ENCODE peak calls at places on chromosomes 3 and 15, in nine cellular contexts. S is MV-4-11; R is tibial artery; I is left kidney; A is thoracic aorta; W is fibroblast of the conjunctiva; N is AML-193; B is NK-92 treated with Interleukin-12 subunit alpha and Interleukin-12 subunit beta, amount 100 ng/mL, for 24 hours; T is left colon. Y is an unnamed sample.

GRCh38 chr3:107954845-107955244 is 136.0 kb downstream of the CD47 start:
- DNase-seq in T (no peak), N (no peak), R (no peak), A (no peak), I (no peak), W (no peak), S (peak), B (peak), Y (no peak)

GRCh38 chr15:45921978-45922377 is 287.1 kb downstream of the SQOR start:
- DNase-seq in I (no peak), T (no peak), R (no peak), N (no peak), W (no peak), S (no peak), B (no peak), A (no peak), Y (no peak)

GRCh38 chr3:107464037-107464436 is 58.7 kb upstream of the BBX start:
- DNase-seq in S (no peak), A (no peak), R (no peak), B (no peak), T (no peak), N (no peak), I (no peak), W (no peak), Y (no peak)

GRCh38 chr3:122563717-122564025 is 429 bp downstream of the PARP9 start:
- DNase-seq in T (no peak), W (no peak), B (no peak), N (peak), I (peak), S (no peak), R (no peak), A (no peak), Y (no peak)

GRCh38 chr3:62226601-62227339 is 146.6 kb downstream of the FEZF2 start:
- DNase-seq in S (no peak), W (no peak), I (no peak), T (no peak), N (no peak), R (no peak), A (no peak), B (no peak), Y (no peak)

GRCh38 chr15:29888651-29889050 is 66.4 kb upstream of the TJP1 start:
- DNase-seq in R (no peak), A (no peak), B (no peak), S (no peak), T (no peak), W (no peak), I (peak), N (no peak), Y (peak)

GRCh38 chr3:194976813-194977322 is 291.2 kb downstream of the FAM43A start:
- DNase-seq in A (no peak), S (no peak), N (no peak), I (no peak), B (no peak), W (no peak), T (no peak), R (no peak), Y (no peak)

GRCh38 chr3:58518304-58518789 is 18.6 kb downstream of the ACOX2 start:
- DNase-seq in A (no peak), N (no peak), B (no peak), S (no peak), I (peak), W (no peak), T (no peak), R (no peak), Y (no peak)

GRCh38 chr15:65796610-65797012 is 4.5 kb upstream of the DENND4A start:
- DNase-seq in R (no peak), N (peak), T (no peak), W (peak), A (no peak), I (no peak), S (peak), B (no peak), Y (peak)

GRCh38 chr3:128408693-128409620 is 57.7 kb downstream of the DNAJB8 start:
- DNase-seq in I (peak), S (peak), W (no peak), N (no peak), A (no peak), R (no peak), T (no peak), B (no peak), Y (no peak)